ENCODE peak calls at places on chromosome 17, in five cellular contexts. D is GM12891, Z is SK-N-SH, H is K562, V is GM12892. K is an unnamed sample.

GRCh38 chr17:80596760-80597608 is 52.3 kb downstream of the RPTOR start:
- DNase-seq in D (no peak), Z (no peak), H (no peak), V (no peak), K (no peak)

GRCh38 chr17:76623271-76624146 is 20.0 kb downstream of the ST6GALNAC1 start:
- DNase-seq in D (peak; percentile 69), Z (peak; percentile 94), H (peak; percentile 77), V (peak; percentile 65), K (peak; percentile 41)

GRCh38 chr17:56973520-56973919 is 4.4 kb upstream of the SCPEP1 start:
- DNase-seq in D (no peak), Z (no peak), H (no peak), V (no peak), K (no peak)

GRCh38 chr17:2253768-2254406 is 49.7 kb downstream of the SMG6 start:
- DNase-seq in D (peak; percentile 57), Z (no peak), H (no peak), V (peak; percentile 54), K (no peak)

GRCh38 chr17:76707985-76708807 is 2.6 kb downstream of the MXRA7 start:
- DNase-seq in D (no peak), Z (peak; percentile 52), H (peak; percentile 63), V (no peak), K (peak; percentile 41)

GRCh38 chr17:14152726-14153125 is 83.4 kb downstream of the COX10 start:
- DNase-seq in D (no peak), Z (no peak), H (no peak), V (no peak), K (no peak)

GRCh38 chr17:74842599-74843351 is 16.9 kb downstream of the GRIN2C start:
- DNase-seq in D (peak; percentile 68), Z (peak; percentile 99), H (peak; percentile 75), V (no peak), K (peak; percentile 52)

GRCh38 chr17:55285340-55286301 is 20.9 kb downstream of the HLF start:
- DNase-seq in D (no peak), Z (no peak), H (no peak), V (no peak), K (peak; percentile 99)

GRCh38 chr17:77476920-77477805 is 336.4 kb downstream of the SEC14L1 start:
- DNase-seq in D (no peak), Z (peak; percentile 91), H (no peak), V (no peak), K (no peak)

GRCh38 chr17:17692353-17693252 is 11.3 kb downstream of the RAI1 start:
- DNase-seq in D (no peak), Z (no peak), H (no peak), V (no peak), K (peak; percentile 52)

GRCh38 chr17:17696075-17696474 is 14.8 kb downstream of the RAI1 start:
- DNase-seq in D (no peak), Z (no peak), H (no peak), V (no peak), K (no peak)

GRCh38 chr17:17693253-17693954 is 12.1 kb downstream of the RAI1 start:
- DNase-seq in D (no peak), Z (peak; percentile 78), H (no peak), V (no peak), K (peak; percentile 88)

GRCh38 chr17:17693955-17694228 is 12.6 kb downstream of the RAI1 start:
- DNase-seq in D (no peak), Z (no peak), H (no peak), V (no peak), K (no peak)

GRCh38 chr17:17694229-17695081 is 13.2 kb downstream of the RAI1 start:
- DNase-seq in D (peak; percentile 74), Z (peak; percentile 95), H (peak; percentile 89), V (peak; percentile 75), K (peak; percentile 45)
- TF ChIP-seq TAF1 in D (no peak), Z (peak; percentile 80), H (peak; percentile 34), V (no peak), K (peak; percentile 67)

GRCh38 chr17:44607836-44608690 is 48.2 kb upstream of the MEIOC start:
- DNase-seq in D (no peak), Z (peak; percentile 89), H (no peak), V (no peak), K (peak; percentile 20)
- TF ChIP-seq TAF1 in D (no peak), Z (peak; percentile 24), H (no peak), V (no peak), K (no peak)

GRCh38 chr17:15440347-15440746 is 27.1 kb downstream of the CDRT4 start:
- DNase-seq in D (no peak), Z (no peak), H (no peak), V (no peak), K (no peak)

GRCh38 chr17:15441315-15441714 is 26.1 kb downstream of the CDRT4 start:
- DNase-seq in D (no peak), Z (no peak), H (no peak), V (no peak), K (no peak)

GRCh38 chr17:15431766-15432165 is 35.7 kb downstream of the CDRT4 start:
- DNase-seq in D (no peak), Z (no peak), H (no peak), V (no peak), K (no peak)

GRCh38 chr17:15432807-15433547 is 34.4 kb downstream of the CDRT4 start:
- DNase-seq in D (no peak), Z (no peak), H (no peak), V (no peak), K (peak; percentile 97)

GRCh38 chr17:15436399-15437369 is 30.7 kb downstream of the CDRT4 start:
- DNase-seq in D (no peak), Z (no peak), H (peak; percentile 53), V (no peak), K (peak; percentile 65)
- TF ChIP-seq TAF1 in D (no peak), Z (no peak), H (no peak), V (no peak), K (no peak)

GRCh38 chr17:34135841-34136240 is 119.2 kb upstream of the CCL2 start:
- DNase-seq in D (no peak), Z (no peak), H (no peak), V (no peak), K (no peak)

DNA sequence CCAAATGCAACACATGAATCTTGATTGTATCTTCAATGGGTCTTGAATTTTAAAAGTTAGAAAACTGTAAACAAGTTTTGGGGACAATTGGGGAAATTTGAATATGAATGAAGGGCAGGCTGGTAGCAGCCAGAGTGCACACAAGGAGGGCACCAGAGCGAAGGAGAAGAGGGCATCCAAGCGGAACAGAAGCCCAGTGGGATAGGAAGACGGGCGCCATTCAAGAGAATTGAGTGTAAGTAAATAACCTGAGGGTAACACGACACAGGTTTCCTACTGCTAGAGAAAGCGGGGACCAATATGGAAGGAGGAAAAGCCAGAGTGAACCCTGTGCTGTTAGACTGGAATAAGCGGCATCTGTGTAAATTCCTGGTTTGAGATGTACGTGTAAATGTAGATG is 115.1 kb upstream of the CCL2 start:
- DNase-seq in D (no peak), Z (no peak), H (no peak), V (no peak), K (no peak)
- TF ChIP-seq TAF1 in D (no peak), Z (no peak), H (no peak), V (no peak), K (no peak)

GRCh38 chr17:17122781-17123483 is 80.7 kb downstream of the MPRIP start:
- DNase-seq in D (no peak), Z (no peak), H (no peak), V (no peak), K (no peak)
- TF ChIP-seq TAF1 in D (no peak), Z (no peak), H (no peak), V (no peak), K (no peak)

DNA sequence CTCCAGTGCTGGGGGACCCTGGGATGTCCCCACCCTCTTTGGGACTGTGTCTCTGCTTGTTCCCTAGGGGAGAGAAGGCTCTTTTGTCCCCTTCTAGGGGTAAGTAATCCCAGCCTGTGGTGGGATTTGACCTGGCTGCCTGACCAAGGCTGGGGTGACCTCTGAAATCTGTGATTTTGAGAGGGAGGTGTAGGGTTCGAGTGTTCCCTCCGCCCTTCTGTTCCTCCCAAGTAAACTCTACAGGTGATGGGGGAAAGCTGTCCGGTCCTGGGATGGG is 617 bp downstream of the TMEM92 start:
- DNase-seq in D (no peak), Z (no peak), H (no peak), V (no peak), K (no peak)
- TF ChIP-seq TAF1 in D (no peak), Z (no peak), H (no peak), V (no peak), K (no peak)

DNA sequence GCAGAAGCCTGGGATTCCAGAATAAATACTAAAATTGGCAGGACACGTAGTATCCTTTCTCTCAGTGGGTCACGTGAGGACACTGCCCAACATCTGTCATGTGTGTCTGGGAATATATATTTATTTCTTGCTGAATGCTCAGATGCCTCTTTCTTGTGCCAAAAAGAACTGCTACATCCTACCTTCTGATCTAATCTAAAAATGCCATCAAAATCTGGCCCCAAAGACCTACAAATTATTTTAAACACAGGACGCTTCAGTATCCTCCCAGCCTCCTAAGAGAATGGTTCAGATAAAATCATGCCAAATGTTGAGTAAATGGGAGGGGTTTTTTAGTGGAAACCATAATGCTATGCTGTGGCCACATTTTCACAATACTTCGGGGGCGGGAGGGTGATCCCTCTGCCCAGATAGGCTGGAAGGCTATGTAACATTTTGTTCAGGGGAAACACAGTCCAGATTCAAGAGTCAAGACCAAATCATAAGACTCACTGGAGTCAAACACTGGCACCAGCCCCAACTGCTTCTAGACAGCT is 22.9 kb upstream of the CORO6 start:
- DNase-seq in D (no peak), Z (peak; percentile 55), H (no peak), V (no peak), K (no peak)
- TF ChIP-seq TAF1 in D (no peak), Z (no peak), H (no peak), V (no peak), K (no peak)

DNA sequence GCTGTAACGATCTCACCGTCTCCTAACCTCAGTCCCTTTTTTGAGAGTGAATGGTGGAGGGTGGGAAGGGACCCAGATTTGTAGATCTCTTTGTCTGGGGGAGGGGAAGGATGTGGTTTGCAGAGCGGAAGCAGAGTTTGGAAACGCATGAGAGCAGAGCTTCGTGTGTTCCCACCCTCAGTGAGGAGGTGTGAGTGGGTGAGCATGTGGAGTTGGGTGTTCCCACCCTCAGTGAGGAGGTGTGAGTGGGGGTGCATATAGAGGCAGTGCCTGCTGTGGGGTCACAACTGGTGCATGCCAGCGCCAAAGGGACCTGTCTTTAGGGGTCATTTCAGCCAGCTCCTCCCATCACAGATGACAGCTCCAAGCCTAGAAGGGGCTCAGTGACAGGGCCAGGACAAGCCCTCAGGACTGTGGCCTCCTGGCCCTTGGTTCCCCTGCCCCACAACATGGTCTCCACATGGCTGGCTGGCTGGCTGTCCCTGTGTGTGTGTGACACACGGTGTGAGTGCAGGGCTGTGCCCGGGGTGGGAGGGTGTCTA is 1.8 kb upstream of the CISD3 start:
- DNase-seq in D (no peak), Z (no peak), H (no peak), V (no peak), K (no peak)
- TF ChIP-seq TAF1 in D (no peak), Z (no peak), H (no peak), V (no peak), K (no peak)

GRCh38 chr17:60585887-60586286 is 14.1 kb upstream of the PPM1D start:
- DNase-seq in D (no peak), Z (no peak), H (no peak), V (no peak), K (no peak)

GRCh38 chr17:60590075-60590474 is 9.9 kb upstream of the PPM1D start:
- DNase-seq in D (no peak), Z (no peak), H (no peak), V (no peak), K (no peak)

GRCh38 chr17:60583008-60583407 is 17.0 kb upstream of the PPM1D start:
- DNase-seq in D (no peak), Z (no peak), H (no peak), V (no peak), K (no peak)

GRCh38 chr17:60586288-60586974 is 13.6 kb upstream of the PPM1D start:
- DNase-seq in D (no peak), Z (no peak), H (peak; percentile 19), V (no peak), K (peak; percentile 56)
- TF ChIP-seq TAF1 in D (no peak), Z (no peak), H (no peak), V (no peak), K (no peak)

GRCh38 chr17:31294231-31294630 is 2.8 kb downstream of the OMG start:
- DNase-seq in D (no peak), Z (no peak), H (no peak), V (no peak), K (no peak)
- TF ChIP-seq TAF1 in D (no peak), Z (no peak), H (no peak), V (no peak), K (no peak)

K was measured in HepG2.